ENCODE peak calls at places on chromosomes 3 and 15, in eight cellular contexts. One of them, this sample, is unnamed. For H3K4me1, the result is how much of the 10 kb centered on the place peaks cover.

GRCh38 chr3:169382309-169382708 is 281.2 kb downstream of the MECOM start:
- DNase-seq in uterus: no peak
- DNase-seq in left ventricle myocardium inferior: no peak
- DNase-seq in sigmoid colon: no peak
- DNase-seq in psoas muscle: no peak
- DNase-seq in foreskin keratinocyte: no peak
- DNase-seq in MM.1S: no peak
- DNase-seq in IMR-90: no peak
- DNase-seq in this sample: no peak

GRCh38 chr3:171088496-171088895 is 62.0 kb upstream of the SLC2A2 start:
- DNase-seq in IMR-90: peak
- DNase-seq in uterus: no peak
- DNase-seq in psoas muscle: no peak
- DNase-seq in MM.1S: no peak
- DNase-seq in left ventricle myocardium inferior: no peak
- DNase-seq in foreskin keratinocyte: no peak
- DNase-seq in sigmoid colon: no peak
- DNase-seq in this sample: no peak

GRCh38 chr3:101279162-101279561 is 41.2 kb downstream of the IMPG2 start:
- DNase-seq in psoas muscle: no peak
- DNase-seq in IMR-90: peak
- DNase-seq in sigmoid colon: no peak
- DNase-seq in left ventricle myocardium inferior: no peak
- DNase-seq in uterus: no peak
- DNase-seq in MM.1S: no peak
- DNase-seq in foreskin keratinocyte: peak
- DNase-seq in this sample: no peak

GRCh38 chr15:52114656-52115055 is 2.1 kb upstream of the BCL2L10 start:
- DNase-seq in left ventricle myocardium inferior: no peak
- DNase-seq in MM.1S: no peak
- DNase-seq in IMR-90: no peak
- DNase-seq in foreskin keratinocyte: no peak
- DNase-seq in psoas muscle: no peak
- DNase-seq in uterus: no peak
- DNase-seq in sigmoid colon: no peak
- DNase-seq in this sample: no peak

GRCh38 chr3:42914771-42915515 is 9.0 kb downstream of the ZNF662 start:
- DNase-seq in IMR-90: no peak
- DNase-seq in left ventricle myocardium inferior: no peak
- DNase-seq in psoas muscle: no peak
- DNase-seq in sigmoid colon: no peak
- DNase-seq in uterus: no peak
- DNase-seq in foreskin keratinocyte: peak
- DNase-seq in MM.1S: no peak
- DNase-seq in this sample: no peak

GRCh38 chr3:10395671-10396070 is 74.8 kb upstream of the SEC13 start:
- DNase-seq in left ventricle myocardium inferior: no peak
- DNase-seq in uterus: no peak
- DNase-seq in MM.1S: peak
- DNase-seq in psoas muscle: no peak
- DNase-seq in sigmoid colon: no peak
- DNase-seq in IMR-90: no peak
- DNase-seq in foreskin keratinocyte: peak
- DNase-seq in this sample: no peak

GRCh38 chr3:97910931-97911351 is 61.3 kb downstream of the RIOX2 start:
- DNase-seq in psoas muscle: no peak
- DNase-seq in uterus: no peak
- DNase-seq in IMR-90: no peak
- DNase-seq in MM.1S: no peak
- DNase-seq in foreskin keratinocyte: no peak
- DNase-seq in left ventricle myocardium inferior: no peak
- DNase-seq in sigmoid colon: no peak
- DNase-seq in this sample: no peak

GRCh38 chr15:70584838-70585706 is 178.3 kb downstream of the UACA start:
- DNase-seq in MM.1S: no peak
- DNase-seq in psoas muscle: peak
- DNase-seq in left ventricle myocardium inferior: no peak
- DNase-seq in uterus: no peak
- DNase-seq in sigmoid colon: no peak
- DNase-seq in foreskin keratinocyte: peak
- DNase-seq in IMR-90: peak
- DNase-seq in this sample: no peak

GRCh38 chr3:123816673-123817207 is 67.4 kb downstream of the MYLK start:
- DNase-seq in MM.1S: no peak
- DNase-seq in psoas muscle: no peak
- DNase-seq in foreskin keratinocyte: no peak
- DNase-seq in left ventricle myocardium inferior: no peak
- DNase-seq in sigmoid colon: no peak
- DNase-seq in IMR-90: peak
- DNase-seq in uterus: peak
- DNase-seq in this sample: no peak

GRCh38 chr3:86624192-86624591 is 366.8 kb downstream of the VGLL3 start:
- DNase-seq in IMR-90: no peak
- DNase-seq in foreskin keratinocyte: no peak
- DNase-seq in MM.1S: no peak
- DNase-seq in sigmoid colon: no peak
- DNase-seq in left ventricle myocardium inferior: no peak
- DNase-seq in uterus: no peak
- DNase-seq in psoas muscle: no peak
- DNase-seq in this sample: no peak

GRCh38 chr15:49934487-49934886 is 184.5 kb downstream of the ATP8B4 start:
- DNase-seq in left ventricle myocardium inferior: no peak
- DNase-seq in psoas muscle: no peak
- DNase-seq in MM.1S: no peak
- DNase-seq in IMR-90: no peak
- DNase-seq in sigmoid colon: no peak
- DNase-seq in foreskin keratinocyte: no peak
- DNase-seq in uterus: no peak
- DNase-seq in this sample: no peak

GRCh38 chr3:157139938-157140534 is 19.9 kb downstream of the CCNL1 start:
- DNase-seq in IMR-90: no peak
- DNase-seq in MM.1S: no peak
- DNase-seq in sigmoid colon: no peak
- DNase-seq in foreskin keratinocyte: no peak
- DNase-seq in psoas muscle: no peak
- DNase-seq in uterus: no peak
- DNase-seq in left ventricle myocardium inferior: no peak
- DNase-seq in this sample: no peak

GRCh38 chr3:43161684-43162512 is 56.0 kb upstream of the POMGNT2 start:
- DNase-seq in MM.1S: peak
- DNase-seq in psoas muscle: no peak
- DNase-seq in uterus: no peak
- DNase-seq in sigmoid colon: no peak
- DNase-seq in IMR-90: peak
- DNase-seq in foreskin keratinocyte: peak
- DNase-seq in left ventricle myocardium inferior: no peak
- DNase-seq in this sample: no peak

GRCh38 chr3:172550347-172550943 is 27.2 kb upstream of the TNFSF10 start:
- DNase-seq in IMR-90: peak
- DNase-seq in psoas muscle: no peak
- DNase-seq in left ventricle myocardium inferior: no peak
- DNase-seq in MM.1S: no peak
- DNase-seq in foreskin keratinocyte: peak
- DNase-seq in sigmoid colon: no peak
- DNase-seq in uterus: peak
- DNase-seq in this sample: peak

GRCh38 chr3:185362850-185363661 is at the start of gene MAP3K13:
- DNase-seq in IMR-90: peak
- DNase-seq in psoas muscle: peak
- DNase-seq in left ventricle myocardium inferior: peak
- DNase-seq in uterus: peak
- DNase-seq in foreskin keratinocyte: peak
- DNase-seq in MM.1S: peak
- DNase-seq in sigmoid colon: peak
- DNase-seq in this sample: peak

GRCh38 chr3:193563999-193564398 is 9.3 kb upstream of the ATP13A4 start:
- DNase-seq in MM.1S: peak
- DNase-seq in IMR-90: no peak
- DNase-seq in sigmoid colon: no peak
- DNase-seq in uterus: no peak
- DNase-seq in foreskin keratinocyte: no peak
- DNase-seq in psoas muscle: no peak
- DNase-seq in left ventricle myocardium inferior: no peak
- DNase-seq in this sample: peak

GRCh38 chr3:44996556-44996969 is 20.5 kb downstream of the EXOSC7 start:
- DNase-seq in sigmoid colon: peak
- DNase-seq in MM.1S: no peak
- DNase-seq in psoas muscle: no peak
- DNase-seq in left ventricle myocardium inferior: no peak
- DNase-seq in uterus: no peak
- DNase-seq in foreskin keratinocyte: no peak
- DNase-seq in IMR-90: no peak
- DNase-seq in this sample: no peak
- H3K4me1 ChIP-seq in sigmoid colon: under half
- H3K4me1 ChIP-seq in MM.1S: under half
- H3K4me1 ChIP-seq in psoas muscle: under half
- H3K4me1 ChIP-seq in left ventricle myocardium inferior: half or more
- H3K4me1 ChIP-seq in uterus: under half
- H3K4me1 ChIP-seq in foreskin keratinocyte: under half
- H3K4me1 ChIP-seq in IMR-90: under half
- H3K4me1 ChIP-seq in this sample: under half

GRCh38 chr15:65411470-65412071 is 11.2 kb downstream of the IGDCC4 start:
- DNase-seq in sigmoid colon: no peak
- DNase-seq in IMR-90: peak
- DNase-seq in foreskin keratinocyte: peak
- DNase-seq in MM.1S: no peak
- DNase-seq in psoas muscle: no peak
- DNase-seq in left ventricle myocardium inferior: no peak
- DNase-seq in uterus: no peak
- DNase-seq in this sample: no peak

GRCh38 chr15:65413760-65414144 is 9.0 kb downstream of the IGDCC4 start:
- DNase-seq in uterus: no peak
- DNase-seq in MM.1S: no peak
- DNase-seq in sigmoid colon: no peak
- DNase-seq in psoas muscle: no peak
- DNase-seq in left ventricle myocardium inferior: no peak
- DNase-seq in IMR-90: no peak
- DNase-seq in foreskin keratinocyte: no peak
- DNase-seq in this sample: no peak

GRCh38 chr15:65413051-65413759 is 9.5 kb downstream of the IGDCC4 start:
- DNase-seq in foreskin keratinocyte: no peak
- DNase-seq in MM.1S: no peak
- DNase-seq in left ventricle myocardium inferior: no peak
- DNase-seq in IMR-90: no peak
- DNase-seq in uterus: no peak
- DNase-seq in sigmoid colon: no peak
- DNase-seq in psoas muscle: no peak
- DNase-seq in this sample: no peak

GRCh38 chr15:65410972-65411371 is 11.8 kb downstream of the IGDCC4 start:
- DNase-seq in MM.1S: no peak
- DNase-seq in IMR-90: no peak
- DNase-seq in uterus: no peak
- DNase-seq in left ventricle myocardium inferior: no peak
- DNase-seq in psoas muscle: no peak
- DNase-seq in sigmoid colon: no peak
- DNase-seq in foreskin keratinocyte: no peak
- DNase-seq in this sample: no peak

DNA sequence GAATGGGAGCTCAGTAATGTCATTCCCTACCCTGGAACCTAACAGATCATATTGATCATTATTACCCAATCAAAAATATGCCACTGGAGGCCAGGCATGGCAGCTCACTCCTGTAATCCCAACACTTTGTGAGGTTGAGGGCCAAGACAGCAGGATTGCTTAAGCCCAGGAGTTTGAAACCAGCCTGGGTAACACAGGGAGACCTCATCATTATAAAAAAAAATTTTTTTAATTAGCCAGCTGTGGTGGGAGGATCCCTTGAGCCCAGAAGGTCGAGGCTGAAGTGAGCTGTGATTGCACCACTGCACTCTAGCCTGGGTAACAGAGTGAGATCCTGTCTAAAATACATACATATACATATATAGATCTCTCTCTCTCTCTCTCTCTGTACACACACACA is 10.2 kb downstream of the IGDCC4 start:
- DNase-seq in left ventricle myocardium inferior: no peak
- DNase-seq in uterus: no peak
- DNase-seq in IMR-90: no peak
- DNase-seq in sigmoid colon: no peak
- DNase-seq in psoas muscle: no peak
- DNase-seq in MM.1S: no peak
- DNase-seq in foreskin keratinocyte: no peak
- DNase-seq in this sample: no peak
- H3K27ac ChIP-seq in left ventricle myocardium inferior: no peak
- H3K27ac ChIP-seq in uterus: no peak
- H3K27ac ChIP-seq in IMR-90: no peak
- H3K27ac ChIP-seq in sigmoid colon: no peak
- H3K27ac ChIP-seq in psoas muscle: peak
- H3K27ac ChIP-seq in MM.1S: no peak
- H3K27ac ChIP-seq in foreskin keratinocyte: no peak
- H3K27ac ChIP-seq in this sample: no peak

DNA sequence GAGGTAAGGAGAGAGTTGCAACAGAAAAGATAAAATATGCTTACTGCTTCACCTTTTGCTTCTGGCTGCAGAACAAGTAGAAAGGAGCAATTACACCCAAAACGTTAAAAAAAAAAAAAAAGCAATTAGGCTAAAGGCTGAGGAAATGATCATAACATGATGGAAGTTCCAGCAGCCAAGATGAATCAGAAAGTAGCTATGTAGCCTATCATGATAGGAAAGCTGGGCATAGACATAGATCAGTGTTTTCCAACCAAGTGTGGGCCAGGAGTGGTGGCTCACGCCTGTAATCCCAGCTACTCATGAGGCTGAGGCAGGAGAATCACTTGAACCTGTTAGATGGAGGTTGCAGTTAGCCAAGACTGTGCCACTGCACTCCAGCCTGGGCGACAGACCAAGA is 52.6 kb downstream of the AGTR1 start:
- DNase-seq in sigmoid colon: no peak
- DNase-seq in foreskin keratinocyte: no peak
- DNase-seq in psoas muscle: no peak
- DNase-seq in MM.1S: no peak
- DNase-seq in IMR-90: no peak
- DNase-seq in left ventricle myocardium inferior: no peak
- DNase-seq in uterus: no peak
- DNase-seq in this sample: no peak
- H3K4me1 ChIP-seq in sigmoid colon: under half
- H3K4me1 ChIP-seq in foreskin keratinocyte: under half
- H3K4me1 ChIP-seq in psoas muscle: under half
- H3K4me1 ChIP-seq in MM.1S: under half
- H3K4me1 ChIP-seq in IMR-90: under half
- H3K4me1 ChIP-seq in left ventricle myocardium inferior: under half
- H3K4me1 ChIP-seq in uterus: under half
- H3K4me1 ChIP-seq in this sample: under half

GRCh38 chr3:112806903-112807302 is 39.8 kb downstream of the CD200R1L start:
- DNase-seq in MM.1S: no peak
- DNase-seq in sigmoid colon: no peak
- DNase-seq in uterus: no peak
- DNase-seq in left ventricle myocardium inferior: no peak
- DNase-seq in IMR-90: no peak
- DNase-seq in psoas muscle: no peak
- DNase-seq in foreskin keratinocyte: no peak
- DNase-seq in this sample: no peak
- H3K27ac ChIP-seq in MM.1S: no peak
- H3K27ac ChIP-seq in sigmoid colon: no peak
- H3K27ac ChIP-seq in uterus: no peak
- H3K27ac ChIP-seq in left ventricle myocardium inferior: no peak
- H3K27ac ChIP-seq in IMR-90: no peak
- H3K27ac ChIP-seq in psoas muscle: no peak
- H3K27ac ChIP-seq in foreskin keratinocyte: no peak
- H3K27ac ChIP-seq in this sample: no peak

GRCh38 chr15:80988148-80988796 is 1.3 kb downstream of the MESD start:
- DNase-seq in psoas muscle: no peak
- DNase-seq in MM.1S: no peak
- DNase-seq in IMR-90: no peak
- DNase-seq in uterus: no peak
- DNase-seq in sigmoid colon: no peak
- DNase-seq in foreskin keratinocyte: no peak
- DNase-seq in left ventricle myocardium inferior: no peak
- DNase-seq in this sample: no peak
- H3K4me1 ChIP-seq in psoas muscle: under half
- H3K4me1 ChIP-seq in MM.1S: under half
- H3K4me1 ChIP-seq in IMR-90: under half
- H3K4me1 ChIP-seq in uterus: under half
- H3K4me1 ChIP-seq in sigmoid colon: under half
- H3K4me1 ChIP-seq in foreskin keratinocyte: under half
- H3K4me1 ChIP-seq in left ventricle myocardium inferior: half or more
- H3K4me1 ChIP-seq in this sample: under half

This sample was measured in colonic mucosa.